ENCODE peak calls at places on chromosomes 5 and 9, in nine cellular contexts. U is caudate nucleus; D is LHCN-M2; Y is HS-27A; R is stimulated activated CD4-positive, alpha-beta T cell treated with anti-CD3 and anti-CD28 coated beads, Interleukin-15, amount 100 ng/mL, for 1 hour; A is activated naive CD4-positive, alpha-beta T cell treated with Interleukin-2 at 50 U/mL for 16 hours; W is CD4-positive, alpha-beta memory T cell; V is EL; E is T1000. I is an unnamed sample.

GRCh38 chr5:37533851-37534250 is 154.7 kb downstream of the WDR70 start:
- DNase-seq in E (peak), W (no peak), Y (peak), U (no peak), A (no peak), V (peak), R (no peak), D (peak), I (no peak)

GRCh38 chr5:15555176-15555575 is 55.2 kb downstream of the FBXL7 start:
- DNase-seq in R (no peak), D (peak), W (no peak), V (no peak), E (no peak), Y (no peak), A (no peak), U (no peak), I (no peak)

GRCh38 chr9:87751869-87752268 is 25.9 kb downstream of the CTSL start:
- DNase-seq in R (no peak), Y (no peak), W (no peak), U (no peak), V (no peak), E (no peak), D (no peak), A (no peak), I (no peak)

GRCh38 chr9:136438548-136438908 is 1.1 kb downstream of the INPP5E start:
- DNase-seq in Y (no peak), W (no peak), D (peak), A (no peak), U (no peak), V (no peak), R (no peak), E (no peak), I (peak)

GRCh38 chr9:137785704-137786161 is 91.8 kb upstream of the CACNA1B start:
- DNase-seq in U (no peak), A (no peak), V (no peak), R (no peak), Y (no peak), E (no peak), W (no peak), D (no peak), I (no peak)

GRCh38 chr5:151825445-151825844 is 53.7 kb downstream of the G3BP1 start:
- DNase-seq in D (peak), U (peak), E (peak), R (no peak), V (peak), Y (no peak), A (no peak), W (peak), I (peak)

GRCh38 chr5:11912-12311 is 80.1 kb upstream of the PLEKHG4B start:
- DNase-seq in U (no peak), E (no peak), A (no peak), W (no peak), V (no peak), D (no peak), R (no peak), Y (no peak), I (no peak)

GRCh38 chr9:108634164-108634563 is 221.6 kb downstream of the ACTL7B start:
- DNase-seq in R (no peak), D (peak), Y (peak), V (peak), W (no peak), E (no peak), A (no peak), U (no peak), I (no peak)

GRCh38 chr9:4242239-4242638 is 57.6 kb downstream of the GLIS3 start:
- DNase-seq in V (no peak), U (no peak), D (no peak), E (no peak), Y (no peak), A (no peak), W (no peak), R (no peak), I (no peak)

GRCh38 chr5:127296321-127296720 is 5.7 kb downstream of the MEGF10 start:
- DNase-seq in A (no peak), U (no peak), R (no peak), E (no peak), D (peak), Y (no peak), W (no peak), V (peak), I (no peak)

GRCh38 chr5:60092671-60093422 is 199.3 kb upstream of the PDE4D start:
- DNase-seq in W (no peak), A (no peak), U (no peak), R (no peak), E (peak), D (peak), V (peak), Y (peak), I (no peak)

GRCh38 chr5:57715296-57715695 is 232.7 kb upstream of the ACTBL2 start:
- DNase-seq in A (no peak), V (peak), U (no peak), D (peak), R (no peak), Y (no peak), W (no peak), E (no peak), I (no peak)

GRCh38 chr9:21873540-21874221 is 71.2 kb downstream of the MTAP start:
- DNase-seq in E (no peak), D (peak), A (no peak), Y (peak), U (no peak), V (peak), W (no peak), R (no peak), I (no peak)

GRCh38 chr9:109468927-109469326 is 29.2 kb downstream of the PTPN3 start:
- DNase-seq in Y (no peak), A (no peak), E (no peak), U (no peak), W (no peak), R (no peak), D (no peak), V (no peak), I (no peak)

GRCh38 chr5:134511796-134512660 is 13.4 kb upstream of the JADE2 start:
- DNase-seq in R (no peak), V (peak), Y (no peak), U (no peak), E (no peak), W (no peak), A (no peak), D (peak), I (no peak)

GRCh38 chr5:115324021-115324420 is 27.6 kb upstream of the CCDC112 start:
- DNase-seq in R (no peak), Y (no peak), U (no peak), A (no peak), V (peak), W (no peak), E (no peak), D (peak), I (no peak)

GRCh38 chr9:124496075-124496893 is 10.9 kb downstream of the NR5A1 start:
- DNase-seq in V (no peak), U (no peak), Y (no peak), D (no peak), W (no peak), R (no peak), E (no peak), A (no peak), I (no peak)

GRCh38 chr5:119048246-119048645 is 22.6 kb upstream of the DMXL1 start:
- DNase-seq in Y (no peak), W (no peak), U (no peak), R (no peak), A (no peak), E (no peak), V (no peak), D (no peak), I (no peak)

GRCh38 chr9:88538311-88539085 is 3.5 kb downstream of the NXNL2 start:
- DNase-seq in Y (no peak), R (no peak), W (no peak), A (no peak), E (no peak), V (peak), U (no peak), D (no peak), I (no peak)

I was measured in OCI-LY7.